ENCODE peak calls at places on chromosome 2, in four cellular contexts. R is heart left ventricle, G is mesendoderm, F is body of pancreas. A is an unnamed sample.

GRCh38 chr2:143758629-143759330 is 629.6 kb downstream of the ARHGAP15 start:
- DNase-seq in R (no peak), G (peak; percentile 75), F (no peak), A (no peak)

GRCh38 chr2:197604117-197604516 is 71.3 kb downstream of the RFTN2 start:
- DNase-seq in G (no peak), R (no peak), F (no peak), A (no peak)

GRCh38 chr2:227862227-227862740 is 9.1 kb upstream of the DAW1 start:
- DNase-seq in F (peak; percentile 34), G (peak; percentile 62), R (no peak), A (peak; percentile 32)

GRCh38 chr2:88450925-88451575 is 1.4 kb downstream of the FOXI3 start:
- DNase-seq in G (no peak), R (no peak), F (no peak), A (no peak)

GRCh38 chr2:214005337-214005736 is 405.5 kb upstream of the VWC2L start:
- DNase-seq in F (no peak), G (no peak), R (no peak), A (no peak)

GRCh38 chr2:174158003-174158402 is 90.3 kb downstream of the OLA1 start:
- DNase-seq in R (no peak), F (peak; percentile 42), G (peak; percentile 86), A (peak; percentile 69)

GRCh38 chr2:96529376-96530143 is 7.0 kb upstream of the ARID5A start:
- DNase-seq in G (no peak), R (no peak), F (no peak), A (no peak)

GRCh38 chr2:222915092-222915957 is 54.5 kb downstream of the ACSL3 start:
- DNase-seq in F (no peak), G (no peak), R (no peak), A (no peak)

GRCh38 chr2:110816404-110817365 is 84.3 kb downstream of the ACOXL start:
- DNase-seq in R (no peak), G (no peak), F (no peak), A (no peak)

GRCh38 chr2:17821535-17822451 is 5.5 kb downstream of the MSGN1 start:
- DNase-seq in R (no peak), F (no peak), G (peak; percentile 44), A (no peak)

GRCh38 chr2:224910535-224910934 is 131.7 kb downstream of the DOCK10 start:
- DNase-seq in R (no peak), F (no peak), G (peak; percentile 14), A (no peak)
- H3K4me3 ChIP-seq in R (no peak overlapping the region), F (no peak overlapping the region), G (no peak overlapping the region), A (no peak overlapping the region)

GRCh38 chr2:46772500-46772899 is 143.1 kb downstream of the MCFD2 start:
- DNase-seq in R (no peak), G (no peak), F (no peak), A (no peak)
- H3K4me1 ChIP-seq in R (no peaks in the 10 kb centered on the region), G (no peaks in the 10 kb centered on the region), F (peaks cover 9% of the 10 kb centered on the region), A (peaks cover under 1% of the 10 kb centered on the region)

GRCh38 chr2:95074663-95075439 is 46.8 kb downstream of the MRPS5 start:
- DNase-seq in F (no peak), R (no peak), G (no peak), A (no peak)
- H3K4me3 ChIP-seq in F (no peak overlapping the region), R (no peak overlapping the region), G (no peak overlapping the region), A (no peak overlapping the region)

GRCh38 chr2:234960091-234961088 is 8.6 kb downstream of the SH3BP4 start:
- DNase-seq in F (no peak), R (no peak), G (no peak), A (peak; percentile 75)

GRCh38 chr2:234958746-234959395 is 7.1 kb downstream of the SH3BP4 start:
- DNase-seq in F (no peak), R (no peak), G (no peak), A (no peak)

GRCh38 chr2:234957533-234958135 is 5.8 kb downstream of the SH3BP4 start:
- DNase-seq in G (no peak), F (no peak), R (no peak), A (no peak)

GRCh38 chr2:234955971-234956509 is 4.2 kb downstream of the SH3BP4 start:
- DNase-seq in G (peak; percentile 72), R (no peak), F (peak; percentile 61), A (peak; percentile 69)

DNA sequence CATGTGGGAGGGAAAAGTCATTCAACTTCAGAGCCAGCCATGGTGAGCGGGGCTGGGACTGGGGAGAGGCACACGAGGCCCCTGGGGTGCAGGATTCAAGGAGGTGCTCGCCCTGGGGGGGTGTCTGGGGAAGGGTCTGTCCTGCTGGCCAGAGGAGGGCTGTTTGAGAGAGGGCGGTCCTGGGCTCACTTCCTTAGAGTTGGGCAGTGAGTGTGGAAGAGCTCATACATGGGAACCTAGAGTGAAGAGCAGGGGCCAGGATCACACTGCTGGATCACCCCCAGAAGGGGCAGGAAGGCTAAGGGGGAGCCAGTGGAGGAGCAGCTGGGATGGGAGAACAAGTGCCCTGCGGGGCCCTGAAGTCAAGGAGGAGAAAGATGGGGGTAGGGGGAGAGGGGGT is 6.5 kb downstream of the SH3BP4 start:
- DNase-seq in R (no peak), G (no peak), F (no peak), A (no peak)
- H3K4me1 ChIP-seq in R (peaks cover 22% of the 10 kb centered on the region), G (peaks cover 41% of the 10 kb centered on the region), F (peaks cover 73% of the 10 kb centered on the region), A (peaks cover 45% of the 10 kb centered on the region)

DNA sequence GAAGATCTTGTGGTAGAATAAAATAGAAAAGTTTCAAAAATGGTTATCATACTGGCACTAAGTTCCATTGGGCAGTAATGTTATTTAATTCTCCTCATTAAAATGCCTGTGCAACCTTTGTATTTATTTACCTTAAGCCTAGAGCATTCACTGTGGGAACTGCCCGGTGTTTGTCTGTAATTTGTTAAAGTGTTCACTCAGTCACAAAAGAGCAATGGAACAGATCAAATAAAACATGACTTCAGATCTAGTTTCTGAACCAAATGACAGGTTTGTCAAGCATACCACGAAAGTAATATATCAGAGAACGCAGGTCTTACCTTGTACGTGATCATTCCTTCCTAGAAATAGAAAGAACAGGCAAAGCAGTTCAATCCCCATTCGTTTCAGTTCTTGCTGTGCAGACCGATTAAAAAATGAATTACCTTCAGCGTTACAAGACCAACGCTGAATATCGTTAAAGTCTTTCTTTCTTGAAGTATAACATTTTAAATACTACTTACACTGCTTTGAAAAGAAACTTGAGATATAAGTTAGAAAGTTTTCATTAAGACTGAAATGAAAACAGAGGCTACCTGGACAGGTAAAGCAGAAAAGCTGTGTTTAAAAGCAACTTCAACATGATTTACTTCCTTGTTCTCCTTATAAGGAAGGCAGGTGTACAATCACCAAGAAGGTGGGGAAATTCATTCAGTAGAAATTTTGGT is at the start of gene ITGB6:
- DNase-seq in F (no peak), G (no peak), R (no peak), A (no peak)
- H3K4me3 ChIP-seq in F (peak within 1 kb of the TSS; percentile 19), G (no peak within 1 kb of the TSS), R (no peak within 1 kb of the TSS), A (no peak within 1 kb of the TSS)

DNA sequence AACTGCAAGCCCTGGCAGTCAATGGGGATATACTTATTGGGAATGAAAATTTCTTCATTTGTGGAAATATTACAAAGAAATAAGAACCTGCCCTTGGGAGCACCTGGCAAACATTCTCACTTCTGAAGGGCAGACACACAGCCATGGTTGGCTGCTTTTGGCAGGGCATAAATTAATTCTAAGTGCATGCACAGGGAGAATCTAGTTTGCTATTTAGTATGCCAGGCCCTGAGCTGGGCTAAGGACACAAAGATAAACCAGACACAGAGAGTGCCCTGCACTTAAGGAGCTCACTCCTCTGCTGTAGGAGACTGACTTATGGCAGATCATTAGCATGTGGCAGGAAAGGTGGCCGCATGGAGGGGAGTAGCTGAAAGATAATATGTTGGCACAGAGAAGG is 366.9 kb downstream of the LPIN1 start:
- DNase-seq in R (no peak), G (no peak), F (no peak), A (no peak)
- H3K4me1 ChIP-seq in R (peaks cover 2% of the 10 kb centered on the region), G (peaks cover 2% of the 10 kb centered on the region), F (no peaks in the 10 kb centered on the region), A (no peaks in the 10 kb centered on the region)

GRCh38 chr2:12433641-12433990 is 283.1 kb upstream of the TRIB2 start:
- DNase-seq in R (no peak), F (peak; percentile 25), G (peak; percentile 23), A (no peak)

GRCh38 chr2:12432985-12433640 is 283.6 kb upstream of the TRIB2 start:
- DNase-seq in R (no peak), F (no peak), G (no peak), A (no peak)

GRCh38 chr2:12428786-12429185 is 287.9 kb upstream of the TRIB2 start:
- DNase-seq in G (no peak), F (no peak), R (no peak), A (no peak)

GRCh38 chr2:12428324-12428723 is 288.4 kb upstream of the TRIB2 start:
- DNase-seq in G (peak; percentile 66), F (no peak), R (no peak), A (no peak)

GRCh38 chr2:12430036-12430795 is 286.5 kb upstream of the TRIB2 start:
- DNase-seq in F (no peak), G (no peak), R (no peak), A (no peak)
- H3K4me3 ChIP-seq in F (no peak overlapping the region), G (no peak overlapping the region), R (no peak overlapping the region), A (no peak overlapping the region)

GRCh38 chr2:25253153-25253617 is 84.8 kb upstream of the POMC start:
- DNase-seq in R (no peak), F (no peak), G (no peak), A (no peak)
- H3K4me1 ChIP-seq in R (peaks cover 35% of the 10 kb centered on the region), F (peaks cover 14% of the 10 kb centered on the region), G (peaks cover 23% of the 10 kb centered on the region), A (no peaks in the 10 kb centered on the region)